ENCODE peak calls at places on chromosomes 2 and 18, in six cellular contexts. One of them, this sample, is unnamed.

GRCh38 chr18:67525328-67526110 is 9.0 kb upstream of the DSEL start:
- DNase-seq in K562: no peak
- DNase-seq in A549: peak; percentile 61
- DNase-seq in GM12878: no peak
- DNase-seq in endothelial cell of umbilical vein: peak; percentile 95
- DNase-seq in HepG2: peak; percentile 36
- DNase-seq in this sample: no peak

GRCh38 chr2:128272586-128273468 is 45.8 kb downstream of the HS6ST1 start:
- DNase-seq in K562: no peak
- DNase-seq in A549: no peak
- DNase-seq in GM12878: no peak
- DNase-seq in endothelial cell of umbilical vein: no peak
- DNase-seq in HepG2: no peak
- DNase-seq in this sample: no peak

GRCh38 chr18:70373062-70373519 is 84.2 kb downstream of the SOCS6 start:
- DNase-seq in K562: no peak
- DNase-seq in A549: peak; percentile 97
- DNase-seq in GM12878: no peak
- DNase-seq in endothelial cell of umbilical vein: no peak
- DNase-seq in HepG2: peak; percentile 72
- DNase-seq in this sample: peak; percentile 22

GRCh38 chr18:49691177-49691608 is 122.1 kb downstream of the ACAA2 start:
- DNase-seq in K562: no peak
- DNase-seq in A549: peak; percentile 12
- DNase-seq in GM12878: no peak
- DNase-seq in endothelial cell of umbilical vein: peak; percentile 76
- DNase-seq in HepG2: no peak
- DNase-seq in this sample: peak; percentile 6

GRCh38 chr2:204628926-204629661 is 83.8 kb downstream of the PARD3B start:
- DNase-seq in K562: no peak
- DNase-seq in A549: no peak
- DNase-seq in GM12878: no peak
- DNase-seq in endothelial cell of umbilical vein: peak; percentile 14
- DNase-seq in HepG2: no peak
- DNase-seq in this sample: no peak

GRCh38 chr18:3966985-3967856 is 487.9 kb downstream of the DLGAP1 start:
- DNase-seq in K562: no peak
- DNase-seq in A549: peak; percentile 89
- DNase-seq in GM12878: no peak
- DNase-seq in endothelial cell of umbilical vein: no peak
- DNase-seq in HepG2: no peak
- DNase-seq in this sample: no peak

GRCh38 chr2:233430651-233431050 is 76.4 kb downstream of the DGKD start:
- DNase-seq in K562: no peak
- DNase-seq in A549: no peak
- DNase-seq in GM12878: no peak
- DNase-seq in endothelial cell of umbilical vein: no peak
- DNase-seq in HepG2: no peak
- DNase-seq in this sample: no peak

GRCh38 chr2:160489096-160489495 is 4.5 kb downstream of the RBMS1 start:
- DNase-seq in K562: no peak
- DNase-seq in A549: no peak
- DNase-seq in GM12878: no peak
- DNase-seq in endothelial cell of umbilical vein: no peak
- DNase-seq in HepG2: no peak
- DNase-seq in this sample: no peak

GRCh38 chr2:46076251-46076650 is 221.0 kb upstream of the EPAS1 start:
- DNase-seq in K562: no peak
- DNase-seq in A549: no peak
- DNase-seq in GM12878: no peak
- DNase-seq in endothelial cell of umbilical vein: peak; percentile 93
- DNase-seq in HepG2: no peak
- DNase-seq in this sample: no peak

GRCh38 chr2:200483729-200484198 is 26.1 kb downstream of the KCTD18 start:
- DNase-seq in K562: peak; percentile 63
- DNase-seq in A549: peak; percentile 71
- DNase-seq in GM12878: no peak
- DNase-seq in endothelial cell of umbilical vein: no peak
- DNase-seq in HepG2: peak; percentile 64
- DNase-seq in this sample: peak; percentile 62

GRCh38 chr2:239167766-239168444 is 232.9 kb downstream of the HDAC4 start:
- DNase-seq in K562: no peak
- DNase-seq in A549: no peak
- DNase-seq in GM12878: no peak
- DNase-seq in endothelial cell of umbilical vein: no peak
- DNase-seq in HepG2: no peak
- DNase-seq in this sample: no peak

GRCh38 chr18:43060020-43060419 is 55.5 kb downstream of the RIT2 start:
- DNase-seq in K562: no peak
- DNase-seq in A549: no peak
- DNase-seq in GM12878: no peak
- DNase-seq in endothelial cell of umbilical vein: no peak
- DNase-seq in HepG2: no peak
- DNase-seq in this sample: no peak

GRCh38 chr18:42192251-42193248 is 237.5 kb downstream of the PIK3C3 start:
- DNase-seq in K562: no peak
- DNase-seq in A549: peak; percentile 66
- DNase-seq in GM12878: no peak
- DNase-seq in endothelial cell of umbilical vein: no peak
- DNase-seq in HepG2: peak; percentile 85
- DNase-seq in this sample: no peak

GRCh38 chr2:107112561-107112960 is 226.6 kb upstream of the ST6GAL2 start:
- DNase-seq in K562: no peak
- DNase-seq in A549: no peak
- DNase-seq in GM12878: no peak
- DNase-seq in endothelial cell of umbilical vein: no peak
- DNase-seq in HepG2: no peak
- DNase-seq in this sample: no peak

GRCh38 chr2:199690225-199690624 is 160.8 kb downstream of the FTCDNL1 start:
- DNase-seq in K562: no peak
- DNase-seq in A549: no peak
- DNase-seq in GM12878: no peak
- DNase-seq in endothelial cell of umbilical vein: no peak
- DNase-seq in HepG2: no peak
- DNase-seq in this sample: no peak

DNA sequence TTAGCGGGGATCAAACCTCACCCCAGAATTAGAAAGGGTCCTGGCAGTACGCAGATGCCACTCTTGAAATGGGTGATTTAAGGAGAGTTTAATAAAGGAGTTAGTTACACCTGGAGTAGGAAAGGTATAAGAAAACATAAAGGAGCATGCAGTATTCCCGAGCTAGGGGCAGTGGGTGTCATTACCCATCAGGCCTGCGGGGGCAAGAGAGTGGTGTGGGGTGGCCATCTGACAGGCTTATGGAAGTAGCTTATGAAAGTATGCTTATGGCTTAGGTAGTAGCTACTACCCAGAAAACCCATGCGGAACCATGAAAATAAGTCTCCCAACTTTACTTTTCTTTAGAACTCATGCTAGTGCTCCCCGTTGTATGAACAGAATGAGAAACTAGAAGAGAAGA is 568.9 kb upstream of the ACVR2A start:
- DNase-seq in K562: no peak
- DNase-seq in A549: no peak
- DNase-seq in GM12878: no peak
- DNase-seq in endothelial cell of umbilical vein: no peak
- DNase-seq in HepG2: no peak
- DNase-seq in this sample: peak; percentile 20
- TF ChIP-seq MYC in K562: no peak
- TF ChIP-seq MYC in A549: no peak
- TF ChIP-seq MYC in GM12878: no peak
- TF ChIP-seq MYC in endothelial cell of umbilical vein: no peak
- TF ChIP-seq MYC in HepG2: no peak
- TF ChIP-seq MYC in this sample: no peak

GRCh38 chr2:225920621-225921020 is 521.1 kb downstream of the NYAP2 start:
- DNase-seq in K562: no peak
- DNase-seq in A549: no peak
- DNase-seq in GM12878: no peak
- DNase-seq in endothelial cell of umbilical vein: no peak
- DNase-seq in HepG2: no peak
- DNase-seq in this sample: no peak
- TF ChIP-seq MYC in K562: no peak
- TF ChIP-seq MYC in A549: no peak
- TF ChIP-seq MYC in GM12878: no peak
- TF ChIP-seq MYC in endothelial cell of umbilical vein: no peak
- TF ChIP-seq MYC in HepG2: no peak
- TF ChIP-seq MYC in this sample: no peak

GRCh38 chr2:15868186-15868585 is 72.2 kb upstream of the MYCN start:
- DNase-seq in K562: no peak
- DNase-seq in A549: no peak
- DNase-seq in GM12878: no peak
- DNase-seq in endothelial cell of umbilical vein: no peak
- DNase-seq in HepG2: no peak
- DNase-seq in this sample: no peak

GRCh38 chr2:15867194-15868171 is 72.9 kb upstream of the MYCN start:
- DNase-seq in K562: no peak
- DNase-seq in A549: no peak
- DNase-seq in GM12878: no peak
- DNase-seq in endothelial cell of umbilical vein: no peak
- DNase-seq in HepG2: no peak
- DNase-seq in this sample: no peak

GRCh38 chr2:15865923-15866322 is 74.4 kb upstream of the MYCN start:
- DNase-seq in K562: no peak
- DNase-seq in A549: no peak
- DNase-seq in GM12878: no peak
- DNase-seq in endothelial cell of umbilical vein: no peak
- DNase-seq in HepG2: no peak
- DNase-seq in this sample: no peak

GRCh38 chr2:15868704-15869103 is 71.6 kb upstream of the MYCN start:
- DNase-seq in K562: no peak
- DNase-seq in A549: no peak
- DNase-seq in GM12878: no peak
- DNase-seq in endothelial cell of umbilical vein: no peak
- DNase-seq in HepG2: no peak
- DNase-seq in this sample: no peak

GRCh38 chr2:15866563-15867193 is 73.7 kb upstream of the MYCN start:
- DNase-seq in K562: no peak
- DNase-seq in A549: no peak
- DNase-seq in GM12878: no peak
- DNase-seq in endothelial cell of umbilical vein: no peak
- DNase-seq in HepG2: no peak
- DNase-seq in this sample: no peak
- TF ChIP-seq MYC in K562: no peak
- TF ChIP-seq MYC in A549: no peak
- TF ChIP-seq MYC in GM12878: no peak
- TF ChIP-seq MYC in endothelial cell of umbilical vein: no peak
- TF ChIP-seq MYC in HepG2: no peak
- TF ChIP-seq MYC in this sample: no peak

DNA sequence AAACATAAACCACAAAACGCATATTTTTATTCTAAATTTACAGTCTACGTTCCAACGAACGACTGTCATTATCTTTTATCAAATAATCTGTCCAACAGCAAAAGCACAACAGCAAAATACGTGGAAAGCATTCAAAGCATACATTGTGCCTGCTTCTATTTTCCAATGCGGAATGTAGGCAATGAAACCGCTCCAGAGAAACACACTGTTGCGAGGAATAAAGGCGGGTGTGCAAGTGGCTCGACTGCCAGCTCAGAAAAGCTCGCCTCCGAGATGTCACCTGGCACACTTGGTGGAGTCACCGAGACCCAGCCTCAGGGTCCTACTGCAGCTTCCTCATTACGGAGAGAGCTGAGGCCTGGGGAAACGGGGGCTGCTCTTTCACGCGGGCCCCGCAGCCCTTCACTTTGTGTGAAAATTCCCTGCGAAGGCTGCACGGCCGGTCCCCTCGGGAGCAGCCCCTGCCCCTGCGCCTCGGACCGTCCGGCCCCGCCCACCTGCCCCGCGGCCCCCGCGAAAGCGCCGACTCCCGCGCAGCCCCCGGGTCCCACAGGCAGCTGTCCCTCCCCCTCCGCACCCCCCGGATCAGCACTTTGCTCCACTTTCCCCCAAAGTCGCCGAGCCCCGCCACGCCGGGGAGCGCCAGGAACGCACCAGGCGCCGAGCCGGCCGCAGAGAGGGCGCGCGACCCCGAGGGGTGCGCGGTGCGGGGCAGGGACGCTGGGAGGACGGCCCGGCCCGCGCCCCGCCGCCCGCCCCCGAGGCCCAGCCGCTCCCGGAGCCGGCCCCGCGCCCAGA is 680 bp downstream of the MGAT4A start:
- DNase-seq in K562: peak; percentile 4
- DNase-seq in A549: peak; percentile 10
- DNase-seq in GM12878: no peak
- DNase-seq in endothelial cell of umbilical vein: peak; percentile 67
- DNase-seq in HepG2: peak; percentile 59
- DNase-seq in this sample: peak; percentile 88
- TF ChIP-seq MYC in K562: no peak
- TF ChIP-seq MYC in A549: no peak
- TF ChIP-seq MYC in GM12878: no peak
- TF ChIP-seq MYC in endothelial cell of umbilical vein: no peak
- TF ChIP-seq MYC in HepG2: peak; percentile 37
- TF ChIP-seq MYC in this sample: peak; percentile 35

GRCh38 chr2:43675646-43676321 is 445 bp downstream of the C1GALT1C1L start:
- DNase-seq in K562: no peak
- DNase-seq in A549: no peak
- DNase-seq in GM12878: no peak
- DNase-seq in endothelial cell of umbilical vein: peak; percentile 2
- DNase-seq in HepG2: no peak
- DNase-seq in this sample: no peak

DNA sequence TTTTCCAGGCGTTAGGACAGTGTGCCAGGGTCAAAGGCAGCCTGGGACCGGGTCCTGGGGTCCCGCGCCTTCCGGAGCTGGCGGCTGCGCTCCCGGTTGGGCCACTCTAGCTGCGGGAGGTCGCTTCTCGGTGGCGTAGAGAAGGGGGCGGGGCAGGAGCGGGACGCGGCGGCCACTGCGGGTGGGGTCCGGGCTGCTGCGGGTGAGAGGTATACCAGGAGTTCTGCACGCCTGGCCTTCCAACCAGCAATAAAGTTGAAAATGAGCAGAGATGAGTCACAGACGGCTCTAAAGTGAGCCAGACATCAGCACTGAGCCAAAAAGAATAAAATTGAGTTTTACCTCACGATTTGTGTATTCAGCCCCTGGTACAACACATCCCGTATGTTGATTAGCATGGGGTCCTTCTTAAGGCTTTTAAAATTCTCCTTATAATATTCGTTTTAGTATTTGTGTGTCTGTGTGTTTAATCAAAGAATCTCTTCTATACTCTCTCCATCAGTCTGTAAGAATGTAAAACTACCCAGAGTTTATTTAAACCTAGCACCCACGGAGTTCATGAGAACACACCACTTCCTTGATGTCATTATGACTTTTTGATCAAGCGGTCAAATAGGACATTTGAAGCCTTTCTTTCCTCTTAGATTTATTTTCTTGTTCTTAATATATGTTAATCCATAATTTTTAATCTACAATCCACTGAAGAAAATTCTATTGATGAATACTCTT is at the start of gene C1GALT1C1L:
- DNase-seq in K562: peak; percentile 69
- DNase-seq in A549: peak; percentile 64
- DNase-seq in GM12878: no peak
- DNase-seq in endothelial cell of umbilical vein: peak; percentile 55
- DNase-seq in HepG2: peak; percentile 22
- DNase-seq in this sample: peak; percentile 79
- TF ChIP-seq MYC in K562: no peak
- TF ChIP-seq MYC in A549: no peak
- TF ChIP-seq MYC in GM12878: no peak
- TF ChIP-seq MYC in endothelial cell of umbilical vein: no peak
- TF ChIP-seq MYC in HepG2: peak; percentile 41
- TF ChIP-seq MYC in this sample: no peak

This sample was measured in NB4.